ENCODE peak calls at places on chromosomes 7 and 10, in five cellular contexts. R is psoas muscle; V is right cardiac atrium; A is Peyer's patch; D is CD8-positive, alpha-beta memory T cell. J is an unnamed sample. For H3K27me3, the result is how much of the 10 kb centered on the place peaks cover.

GRCh38 chr10:34161948-34162347 is 653.1 kb downstream of the PARD3 start:
- DNase-seq in R (no peak), V (no peak), A (no peak), D (no peak), J (no peak)

GRCh38 chr10:121087129-121087528 is 236.0 kb downstream of the WDR11 start:
- DNase-seq in R (no peak), V (no peak), A (no peak), D (no peak), J (no peak)

GRCh38 chr10:123724747-123725146 is 58.6 kb downstream of the GPR26 start:
- DNase-seq in R (no peak), V (no peak), A (no peak), D (no peak), J (no peak)

GRCh38 chr7:101614939-101615302 is 14.2 kb downstream of the MYL10 start:
- DNase-seq in R (no peak), V (peak), A (no peak), D (no peak), J (no peak)

GRCh38 chr7:158979635-158980351 is 123.4 kb downstream of the DYNC2I1 start:
- DNase-seq in R (no peak), V (no peak), A (peak), D (no peak), J (no peak)

GRCh38 chr7:425794-426188 is 93.9 kb downstream of the PDGFA start:
- DNase-seq in R (no peak), V (peak), A (no peak), D (no peak), J (no peak)

GRCh38 chr10:103688451-103688850 is 166.9 kb downstream of the SH3PXD2A start:
- DNase-seq in R (no peak), V (no peak), A (peak), D (no peak), J (no peak)

GRCh38 chr7:105677803-105678583 is 96.7 kb upstream of the EFCAB10 start:
- DNase-seq in R (no peak), V (no peak), A (no peak), D (peak), J (no peak)

GRCh38 chr7:113519447-113519846 is 399.4 kb downstream of the PPP1R3A start:
- DNase-seq in R (no peak), V (no peak), A (no peak), D (no peak), J (no peak)

GRCh38 chr7:93902777-93903423 is 3.5 kb upstream of the GNGT1 start:
- DNase-seq in R (no peak), V (no peak), A (no peak), D (no peak), J (peak)

GRCh38 chr7:69708857-69709256 is 110.6 kb downstream of the AUTS2 start:
- DNase-seq in R (no peak), V (peak), A (no peak), D (no peak), J (no peak)

GRCh38 chr10:110387983-110388681 is 83.4 kb upstream of the SMNDC1 start:
- DNase-seq in R (no peak), V (no peak), A (peak), D (no peak), J (no peak)

GRCh38 chr7:55144955-55145342 is 126.1 kb downstream of the EGFR start:
- DNase-seq in R (no peak), V (no peak), A (no peak), D (no peak), J (no peak)

GRCh38 chr7:134813668-134814067 is 34.2 kb downstream of the CALD1 start:
- DNase-seq in R (no peak), V (no peak), A (no peak), D (no peak), J (no peak)

GRCh38 chr7:92448185-92448747 is 984 bp downstream of the GATAD1 start:
- DNase-seq in R (peak), V (no peak), A (peak), D (peak), J (no peak)

GRCh38 chr10:102835007-102835482 is 2.2 kb downstream of the CYP17A1 start:
- DNase-seq in R (peak), V (peak), A (peak), D (peak), J (peak)

GRCh38 chr7:141649865-141650499 is 52.0 kb downstream of the DENND11 start:
- DNase-seq in R (no peak), V (peak), A (no peak), D (no peak), J (no peak)

GRCh38 chr10:123891147-123892011 is at the start of gene CPXM2:
- DNase-seq in R (no peak), V (no peak), A (no peak), D (no peak), J (peak)

GRCh38 chr10:132617781-132618052 is 80.1 kb downstream of the INPP5A start:
- DNase-seq in R (no peak), V (no peak), A (no peak), D (no peak), J (no peak)

GRCh38 chr7:89623018-89623672 is 531.1 kb upstream of the STEAP1 start:
- DNase-seq in R (no peak), V (no peak), A (no peak), D (no peak), J (no peak)

GRCh38 chr7:52410032-52410431 is 625.4 kb upstream of the POM121L12 start:
- DNase-seq in R (no peak), V (no peak), A (no peak), D (no peak), J (no peak)

GRCh38 chr10:14953452-14954000 is 370 bp downstream of the DCLRE1C start:
- DNase-seq in R (peak), V (peak), A (no peak), D (no peak), J (peak)

GRCh38 chr10:101464518-101465085 is 110.6 kb downstream of the BTRC start:
- DNase-seq in R (no peak), V (no peak), A (no peak), D (no peak), J (no peak)

GRCh38 chr7:157502701-157503111 is 165.9 kb downstream of the DNAJB6 start:
- DNase-seq in R (peak), V (no peak), A (no peak), D (peak), J (peak)

GRCh38 chr10:4407783-4408182 is 418.2 kb upstream of the AKR1E2 start:
- DNase-seq in R (no peak), V (no peak), A (no peak), D (no peak), J (no peak)

GRCh38 chr7:137417464-137417863 is 73.9 kb upstream of the PTN start:
- DNase-seq in R (no peak), V (no peak), A (no peak), D (no peak), J (no peak)

GRCh38 chr7:66213637-66214036 is 8.5 kb downstream of the TPST1 start:
- DNase-seq in R (no peak), V (no peak), A (no peak), D (no peak), J (no peak)

GRCh38 chr10:110511734-110512449 is 14.2 kb downstream of the DUSP5 start:
- DNase-seq in R (no peak), V (no peak), A (no peak), D (no peak), J (no peak)

GRCh38 chr7:64839910-64840309 is 45.7 kb downstream of the ZNF138 start:
- DNase-seq in R (no peak), V (no peak), A (no peak), D (no peak), J (no peak)

GRCh38 chr10:6973904-6974303 is 393.8 kb upstream of the PRKCQ start:
- DNase-seq in R (no peak), V (no peak), A (no peak), D (peak), J (no peak)

GRCh38 chr7:64618785-64619456 is 47.0 kb upstream of the ZNF107 start:
- DNase-seq in R (no peak), V (no peak), A (no peak), D (no peak), J (no peak)

GRCh38 chr10:77405771-77406241 is 231.8 kb downstream of the KCNMA1 start:
- DNase-seq in R (peak), V (peak), A (peak), D (no peak), J (peak)
- H3K27me3 ChIP-seq in R (under half), V (under half), A (under half), D (under half), J (under half)

DNA sequence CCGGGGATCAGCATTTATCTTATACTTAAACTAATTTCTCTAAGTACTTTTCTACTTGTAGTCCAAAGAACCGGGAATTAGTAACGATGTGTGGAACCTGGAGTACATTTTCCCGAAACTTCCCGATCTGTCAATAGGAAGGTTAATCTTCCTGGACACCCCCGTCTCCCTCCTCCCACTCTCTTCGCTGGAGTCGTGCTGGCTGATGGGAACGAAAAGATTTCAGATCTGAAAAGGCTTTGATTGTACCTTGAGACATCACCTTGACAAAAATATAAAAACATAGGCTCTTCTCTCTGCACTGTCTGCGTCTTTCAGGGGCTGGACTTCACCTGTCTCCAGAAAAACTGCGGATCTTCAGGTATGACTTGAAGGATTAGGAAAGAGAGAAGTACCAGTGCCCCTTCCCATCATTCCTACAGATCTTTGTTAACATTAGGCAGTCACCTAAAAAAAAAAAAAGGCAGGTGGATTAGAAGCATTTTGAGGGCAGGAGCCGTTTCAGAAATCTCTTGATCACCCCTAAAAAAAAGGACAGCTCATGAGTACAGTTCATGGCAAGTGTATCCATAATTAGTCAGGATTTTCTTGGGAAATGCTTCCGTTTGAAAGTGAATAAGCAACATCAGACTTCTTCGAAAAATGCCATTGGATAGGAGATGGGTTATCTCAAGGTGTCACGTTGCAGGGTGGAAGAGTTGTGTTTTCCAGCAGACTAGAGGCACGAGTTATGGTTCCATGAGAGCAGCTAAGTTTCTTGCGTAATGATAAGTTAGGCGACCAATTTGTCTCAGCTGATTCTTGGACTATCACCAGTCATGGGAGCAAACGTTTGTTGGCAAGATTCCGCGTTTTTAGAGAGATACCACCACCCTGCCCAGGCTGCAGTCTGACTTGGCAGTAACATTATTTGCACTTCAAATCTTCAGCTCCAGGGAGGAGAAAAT is 7.8 kb upstream of the BAMBI start:
- DNase-seq in R (no peak), V (no peak), A (no peak), D (no peak), J (no peak)
- H3K4me3 ChIP-seq in R (peak), V (peak), A (no peak), D (no peak), J (peak)

GRCh38 chr10:99487125-99487524 is 45.6 kb upstream of the NKX2-3 start:
- DNase-seq in R (no peak), V (no peak), A (no peak), D (no peak), J (no peak)
- H3K27me3 ChIP-seq in R (under half), V (under half), A (under half), D (under half), J (half or more)

DNA sequence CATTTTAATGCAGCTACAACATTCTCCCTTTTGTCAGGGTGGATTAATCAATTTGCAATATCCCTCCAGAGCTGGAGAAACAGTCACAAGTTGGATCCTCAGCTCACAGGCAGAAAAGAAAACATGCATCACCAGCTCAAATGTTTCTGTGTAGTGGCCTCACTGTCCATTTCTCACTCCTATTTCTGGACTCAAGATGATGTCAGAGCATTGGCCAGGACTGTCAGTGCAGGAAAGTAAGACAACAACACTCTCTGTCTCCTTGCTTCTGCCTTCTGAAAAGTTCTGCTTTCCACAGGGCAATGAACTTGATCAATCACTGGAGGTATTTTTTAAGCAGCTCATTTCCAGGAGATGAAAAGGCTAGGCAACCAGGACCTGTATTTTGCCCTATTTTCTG is 8.2 kb upstream of the SVIL start:
- DNase-seq in R (no peak), V (no peak), A (no peak), D (no peak), J (no peak)
- H3K4me3 ChIP-seq in R (peak), V (no peak), A (no peak), D (no peak), J (no peak)

DNA sequence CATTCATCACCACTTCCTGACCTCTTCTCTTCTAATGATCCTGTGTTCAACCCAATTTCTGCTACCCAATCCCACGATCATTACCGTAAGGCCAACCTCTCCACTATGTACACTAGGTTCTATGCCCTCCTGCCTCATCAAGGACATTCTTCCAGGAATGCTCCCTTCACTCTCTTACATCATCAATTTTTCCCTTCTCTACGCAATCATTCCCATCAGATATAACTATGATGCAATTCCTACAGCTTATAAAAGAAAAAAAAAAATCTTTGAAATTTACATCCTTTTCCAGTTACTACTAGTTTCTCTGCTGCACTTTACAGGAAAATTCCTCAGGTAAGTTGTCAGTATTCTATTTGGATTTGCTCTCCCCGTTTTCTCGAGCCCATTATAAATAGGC is 30.8 kb upstream of the GPR22 start:
- DNase-seq in R (no peak), V (no peak), A (no peak), D (no peak), J (no peak)
- H3K27me3 ChIP-seq in R (under half), V (under half), A (under half), D (under half), J (under half)

DNA sequence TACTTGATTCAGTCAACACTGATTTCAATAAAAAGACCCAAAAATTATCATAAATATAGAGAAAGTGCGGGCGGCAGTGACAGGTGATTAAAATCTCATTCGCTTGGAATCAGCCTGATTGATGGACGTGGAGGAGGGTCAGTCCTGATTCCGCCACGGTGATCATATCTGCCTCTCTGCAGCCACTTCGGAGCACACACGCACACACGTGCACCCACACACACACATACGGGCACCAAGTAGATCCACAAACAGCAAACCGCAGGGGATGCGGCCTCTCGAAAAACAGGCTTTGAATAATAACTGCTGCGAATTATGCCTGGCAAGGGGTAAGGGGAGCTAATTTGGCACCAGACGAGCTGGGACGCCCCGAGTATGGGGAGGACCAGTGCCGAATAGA is 31.1 kb downstream of the EBF3 start:
- DNase-seq in R (peak), V (peak), A (no peak), D (no peak), J (no peak)
- H3K4me3 ChIP-seq in R (no peak), V (no peak), A (no peak), D (no peak), J (no peak)

GRCh38 chr10:117860135-117860534 is 186.6 kb downstream of the RAB11FIP2 start:
- DNase-seq in R (no peak), V (no peak), A (no peak), D (no peak), J (no peak)
- H3K27me3 ChIP-seq in R (under half), V (under half), A (under half), D (under half), J (under half)

GRCh38 chr7:131829911-131830310 is 273.5 kb upstream of the PODXL start:
- DNase-seq in R (no peak), V (no peak), A (no peak), D (no peak), J (no peak)
- H3K4me3 ChIP-seq in R (no peak), V (no peak), A (no peak), D (no peak), J (no peak)

GRCh38 chr10:492896-493295 is 196.6 kb downstream of the DIP2C start:
- DNase-seq in R (no peak), V (no peak), A (no peak), D (no peak), J (no peak)
- H3K27me3 ChIP-seq in R (under half), V (under half), A (under half), D (under half), J (under half)

DNA sequence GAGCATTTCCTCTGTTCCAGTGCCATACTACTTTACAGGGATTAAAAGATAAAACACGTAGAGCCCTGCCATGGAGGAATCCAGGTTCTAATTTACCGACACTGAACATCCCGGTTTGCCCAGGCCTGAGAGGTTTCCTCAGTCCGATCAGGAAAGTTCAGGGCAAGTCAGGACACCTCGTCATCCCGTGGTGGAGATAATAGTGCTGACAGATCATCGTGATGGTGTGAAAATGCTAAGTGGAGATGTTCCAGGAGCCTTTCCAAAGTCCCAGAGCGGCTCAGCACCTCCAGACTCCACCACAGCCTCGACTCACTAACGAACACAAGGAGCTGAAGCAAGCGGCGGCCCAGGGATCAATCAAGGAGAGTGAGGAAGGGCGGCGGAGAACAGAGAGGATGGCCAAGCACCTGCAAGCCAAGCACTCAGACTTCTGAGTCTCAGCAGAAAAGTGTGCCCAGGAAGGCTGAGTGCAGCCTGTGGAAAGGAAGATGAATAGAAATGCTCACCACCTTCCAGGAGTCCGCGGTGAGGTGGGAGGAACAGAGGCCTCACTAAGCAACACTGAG is 103.7 kb upstream of the VWC2 start:
- DNase-seq in R (no peak), V (peak), A (no peak), D (no peak), J (peak)
- H3K4me3 ChIP-seq in R (no peak), V (no peak), A (no peak), D (no peak), J (no peak)